ENCODE peak calls at places on chromosomes 6 and 20, in nine cellular contexts. Y, D, Q, K, W, N, O, G and U are unnamed samples.

GRCh38 chr6:52305948-52306767 is 21.6 kb upstream of the MCM3 start:
- DNase-seq in D (no peak), G (no peak), W (no peak), K (peak), N (no peak), Q (no peak), O (no peak), Y (no peak), U (peak)

GRCh38 chr6:81476881-81477280 is 275.6 kb downstream of the TENT5A start:
- DNase-seq in G (peak), N (peak), O (no peak), D (no peak), K (no peak), Q (no peak), Y (peak), W (peak), U (no peak)

GRCh38 chr6:169691260-169691659 is 10.6 kb downstream of the WDR27 start:
- DNase-seq in D (no peak), K (no peak), Y (no peak), Q (no peak), G (no peak), N (no peak), W (no peak), O (no peak), U (no peak)

GRCh38 chr6:108850669-108851467 is 2.6 kb downstream of the ARMC2 start:
- DNase-seq in O (no peak), N (no peak), Q (no peak), W (no peak), K (no peak), Y (no peak), D (no peak), G (no peak), U (no peak)

GRCh38 chr6:116012471-116012949 is 48.2 kb downstream of the FRK start:
- DNase-seq in W (peak), D (no peak), K (no peak), G (no peak), O (no peak), Y (peak), N (no peak), Q (no peak), U (no peak)

GRCh38 chr20:16621435-16622141 is 48.3 kb upstream of the KIF16B start:
- DNase-seq in D (no peak), G (no peak), K (no peak), N (peak), Y (no peak), W (no peak), Q (no peak), O (no peak), U (no peak)

GRCh38 chr6:75608955-75609533 is 7.4 kb downstream of the SENP6 start:
- DNase-seq in Y (no peak), Q (no peak), W (no peak), D (no peak), N (no peak), O (no peak), G (no peak), K (no peak), U (peak)

GRCh38 chr20:14062786-14063185 is 67.5 kb downstream of the MACROD2 start:
- DNase-seq in Q (no peak), O (no peak), D (no peak), N (peak), K (no peak), W (peak), G (peak), Y (peak), U (no peak)

GRCh38 chr6:83215131-83216047 is 22.2 kb downstream of the RWDD2A start:
- DNase-seq in N (peak), K (peak), Y (peak), Q (peak), D (peak), O (peak), W (peak), G (peak), U (peak)

GRCh38 chr6:44699082-44699481 is 311.6 kb downstream of the CDC5L start:
- DNase-seq in W (peak), O (no peak), K (no peak), N (no peak), Y (peak), Q (no peak), D (no peak), G (no peak), U (no peak)

GRCh38 chr6:31737315-31738047 is 1.2 kb upstream of the CLIC1 start:
- DNase-seq in N (no peak), D (no peak), K (no peak), W (no peak), Q (no peak), Y (no peak), O (no peak), G (no peak), U (peak)

GRCh38 chr6:117924708-117925107 is 17.6 kb downstream of the SLC35F1 start:
- DNase-seq in N (no peak), W (no peak), Y (no peak), Q (no peak), D (no peak), K (no peak), O (no peak), G (no peak), U (no peak)

GRCh38 chr6:64504509-64504908 is 868.9 kb downstream of the PHF3 start:
- DNase-seq in Q (no peak), K (no peak), D (no peak), W (no peak), N (peak), O (no peak), Y (no peak), G (no peak), U (no peak)

GRCh38 chr20:50093240-50093639 is 19.7 kb downstream of the UBE2V1 start:
- DNase-seq in Q (no peak), N (no peak), O (no peak), K (no peak), Y (no peak), G (no peak), D (no peak), W (no peak), U (no peak)

GRCh38 chr6:159044899-159045727 is at the start of gene TAGAP:
- DNase-seq in D (no peak), Q (peak), N (no peak), G (no peak), Y (no peak), O (no peak), W (no peak), K (peak), U (peak)

GRCh38 chr6:15879372-15880261 is 216.8 kb upstream of the DTNBP1 start:
- DNase-seq in K (peak), N (peak), Q (no peak), Y (peak), G (no peak), W (peak), D (no peak), O (peak), U (peak)

GRCh38 chr6:4446982-4447381 is 311.6 kb upstream of the ECI2 start:
- DNase-seq in Y (peak), O (no peak), G (no peak), K (peak), W (peak), N (peak), Q (no peak), D (no peak), U (peak)

GRCh38 chr6:54689620-54690019 is 157.0 kb upstream of the FAM83B start:
- DNase-seq in N (no peak), W (no peak), D (no peak), G (no peak), Y (no peak), O (no peak), K (no peak), Q (no peak), U (no peak)

GRCh38 chr6:54981276-54981609 is 134.7 kb downstream of the FAM83B start:
- DNase-seq in N (no peak), G (no peak), O (no peak), D (no peak), Y (no peak), K (no peak), Q (no peak), W (no peak), U (no peak)

GRCh38 chr20:11457476-11457875 is 460.2 kb upstream of the BTBD3 start:
- DNase-seq in K (no peak), Q (no peak), G (no peak), W (peak), Y (peak), N (peak), D (no peak), O (no peak), U (no peak)

GRCh38 chr20:17026346-17026745 is 200.5 kb upstream of the PCSK2 start:
- DNase-seq in K (no peak), G (no peak), Q (no peak), Y (peak), O (no peak), N (no peak), D (no peak), W (peak), U (no peak)

GRCh38 chr20:58241766-58242465 is 13.5 kb upstream of the ANKRD60 start:
- DNase-seq in W (no peak), K (no peak), D (no peak), Q (no peak), G (no peak), Y (no peak), N (no peak), O (no peak), U (no peak)

GRCh38 chr6:148508401-148509151 is 165.9 kb downstream of the SASH1 start:
- DNase-seq in D (no peak), O (no peak), K (no peak), G (peak), N (no peak), Q (no peak), W (peak), Y (peak), U (no peak)

GRCh38 chr6:131231103-131231502 is 95.8 kb downstream of the AKAP7 start:
- DNase-seq in N (peak), G (no peak), Q (no peak), K (no peak), W (no peak), D (no peak), Y (no peak), O (peak), U (no peak)